ENCODE peak calls at places on chromosomes 3 and 15, in nine cellular contexts. E, C, Y, R, J, V, X, M and G are unnamed samples.

GRCh38 chr15:59522988-59523461 is 85.0 kb downstream of the FAM81A start:
- DNase-seq in E (no peak), R (no peak), C (no peak), V (no peak), J (no peak), Y (no peak), M (no peak), X (no peak), G (no peak)

GRCh38 chr3:128254967-128255366 is 101.7 kb downstream of the EEFSEC start:
- DNase-seq in Y (no peak), C (no peak), R (no peak), J (no peak), X (no peak), M (no peak), V (no peak), E (no peak), G (no peak)

GRCh38 chr15:89743594-89743993 is 7.5 kb downstream of the MESP1 start:
- DNase-seq in C (no peak), X (no peak), J (no peak), Y (no peak), R (no peak), V (no peak), E (no peak), M (no peak), G (no peak)

GRCh38 chr3:42161050-42161935 is 70.1 kb downstream of the TRAK1 start:
- DNase-seq in J (peak), E (no peak), V (no peak), Y (no peak), X (no peak), C (peak), M (no peak), R (no peak), G (no peak)

GRCh38 chr3:88542916-88543315 is 393.2 kb downstream of the C3orf38 start:
- DNase-seq in Y (no peak), M (no peak), C (no peak), V (no peak), E (no peak), X (no peak), J (no peak), R (no peak), G (no peak)

GRCh38 chr3:188298585-188298984 is 144.6 kb downstream of the LPP start:
- DNase-seq in R (no peak), Y (no peak), V (no peak), E (no peak), X (no peak), J (no peak), C (no peak), M (no peak), G (peak)

GRCh38 chr3:99648091-99648490 is 9.7 kb downstream of the COL8A1 start:
- DNase-seq in Y (peak), J (peak), V (no peak), E (no peak), C (peak), X (no peak), M (no peak), R (peak), G (no peak)

GRCh38 chr3:61250784-61251173 is 473 bp downstream of the FHIT start:
- DNase-seq in R (peak), X (no peak), M (peak), V (peak), E (peak), J (no peak), Y (peak), C (peak), G (peak)

GRCh38 chr15:49145651-49146609 is 9.5 kb downstream of the COPS2 start:
- DNase-seq in C (peak), E (no peak), V (peak), Y (peak), X (no peak), M (no peak), J (peak), R (peak), G (peak)

GRCh38 chr3:170713648-170714047 is 127.8 kb upstream of the SLC7A14 start:
- DNase-seq in R (no peak), E (no peak), C (no peak), V (no peak), Y (no peak), M (no peak), J (no peak), X (no peak), G (no peak)

GRCh38 chr3:47475029-47475569 is 642 bp downstream of the SCAP start:
- DNase-seq in Y (peak), E (no peak), M (no peak), R (no peak), V (no peak), J (peak), C (peak), X (no peak), G (no peak)

GRCh38 chr3:133941390-133941789 is 45.7 kb upstream of the RAB6B start:
- DNase-seq in V (no peak), E (no peak), Y (peak), C (peak), X (peak), M (no peak), R (no peak), J (peak), G (peak)

GRCh38 chr15:52778457-52778856 is 11.7 kb downstream of the ONECUT1 start:
- DNase-seq in J (no peak), V (no peak), R (no peak), E (no peak), C (no peak), Y (no peak), M (no peak), X (no peak), G (no peak)

GRCh38 chr3:74009961-74010859 is 385.5 kb upstream of the PDZRN3 start:
- DNase-seq in C (no peak), J (no peak), M (no peak), E (no peak), V (no peak), X (no peak), R (no peak), Y (no peak), G (no peak)

GRCh38 chr3:171260899-171261298 is 199.3 kb downstream of the TNIK start:
- DNase-seq in E (no peak), R (no peak), C (no peak), V (peak), X (no peak), J (no peak), Y (no peak), M (no peak), G (peak)

GRCh38 chr3:139355502-139355901 is 11.7 kb downstream of the MRPS22 start:
- DNase-seq in J (peak), V (no peak), X (no peak), Y (peak), E (no peak), M (no peak), C (peak), R (no peak), G (no peak)

GRCh38 chr3:49916686-49917085 is 12.9 kb downstream of the MON1A start:
- DNase-seq in V (no peak), J (peak), E (no peak), R (no peak), X (no peak), M (no peak), C (peak), Y (peak), G (no peak)

GRCh38 chr3:138078901-138079344 is 36.5 kb downstream of the DZIP1L start:
- DNase-seq in V (peak), J (peak), X (no peak), M (no peak), C (peak), R (peak), Y (peak), E (no peak), G (no peak)

GRCh38 chr15:80210612-80211554 is 41.1 kb downstream of the CTXND1 start:
- DNase-seq in X (no peak), Y (no peak), J (no peak), R (no peak), C (no peak), V (no peak), E (peak), M (no peak), G (no peak)

GRCh38 chr3:69749461-69749860 is 10.2 kb downstream of the MITF start:
- DNase-seq in E (no peak), Y (no peak), V (no peak), M (no peak), J (no peak), X (no peak), C (no peak), R (no peak), G (no peak)

GRCh38 chr3:36911990-36912804 is 32.7 kb downstream of the TRANK1 start:
- DNase-seq in M (no peak), R (peak), V (no peak), E (peak), C (peak), J (peak), Y (peak), X (no peak), G (peak)

GRCh38 chr15:70100495-70101331 is 3.0 kb upstream of the TLE3 start:
- DNase-seq in E (no peak), V (peak), R (peak), M (peak), X (peak), Y (peak), J (no peak), C (peak), G (peak)

GRCh38 chr3:168094580-168094876 is 1.2 kb downstream of the GOLIM4 start:
- DNase-seq in X (peak), Y (no peak), C (no peak), E (no peak), J (peak), V (no peak), M (no peak), R (no peak), G (no peak)

GRCh38 chr3:188700497-188700896 is 471.3 kb upstream of the TPRG1 start:
- DNase-seq in C (no peak), X (no peak), R (no peak), E (no peak), Y (no peak), V (no peak), J (no peak), M (no peak), G (no peak)

GRCh38 chr3:196636369-196637349 is 2.8 kb upstream of the NRROS start:
- DNase-seq in V (no peak), E (no peak), X (no peak), J (peak), R (no peak), Y (no peak), M (no peak), C (no peak), G (no peak)

GRCh38 chr3:39158138-39158715 is 4.8 kb upstream of the CSRNP1 start:
- DNase-seq in V (no peak), Y (no peak), R (no peak), X (no peak), C (no peak), M (no peak), J (no peak), E (no peak), G (no peak)

GRCh38 chr3:60079076-60079475 is 1029.3 kb upstream of the CFAP20DC start:
- DNase-seq in Y (no peak), M (no peak), J (no peak), R (no peak), C (no peak), X (no peak), E (no peak), V (no peak), G (no peak)

GRCh38 chr15:21267686-21268395 is 172.5 kb downstream of the POTEB3 start:
- DNase-seq in E (no peak), R (peak), X (no peak), V (no peak), J (no peak), M (no peak), C (no peak), Y (no peak), G (no peak)

GRCh38 chr3:159814161-159814560 is 174.5 kb upstream of the IL12A start:
- DNase-seq in X (no peak), Y (peak), C (no peak), R (peak), M (no peak), V (no peak), J (no peak), E (no peak), G (peak)

GRCh38 chr3:126661532-126661931 is 6.6 kb upstream of the TXNRD3 start:
- DNase-seq in Y (no peak), J (no peak), R (no peak), V (no peak), E (no peak), C (no peak), M (no peak), X (no peak), G (no peak)

GRCh38 chr15:98946301-98947255 is 61.0 kb downstream of the PGPEP1L start:
- DNase-seq in V (no peak), M (no peak), J (peak), X (no peak), C (peak), E (no peak), R (no peak), Y (no peak), G (no peak)

GRCh38 chr15:38557855-38558713 is 6.5 kb downstream of the RASGRP1 start:
- DNase-seq in V (no peak), C (no peak), E (no peak), M (no peak), J (no peak), Y (no peak), X (no peak), R (no peak), G (no peak)

GRCh38 chr3:18872466-18872865 is 275.8 kb upstream of the KCNH8 start:
- DNase-seq in X (no peak), J (no peak), C (no peak), R (no peak), Y (no peak), V (no peak), E (no peak), M (no peak), G (no peak)
- TF ChIP-seq CTCF in X (no peak), J (no peak), C (no peak), R (no peak), Y (no peak), V (no peak), E (peak), M (no peak), G (no peak)

DNA sequence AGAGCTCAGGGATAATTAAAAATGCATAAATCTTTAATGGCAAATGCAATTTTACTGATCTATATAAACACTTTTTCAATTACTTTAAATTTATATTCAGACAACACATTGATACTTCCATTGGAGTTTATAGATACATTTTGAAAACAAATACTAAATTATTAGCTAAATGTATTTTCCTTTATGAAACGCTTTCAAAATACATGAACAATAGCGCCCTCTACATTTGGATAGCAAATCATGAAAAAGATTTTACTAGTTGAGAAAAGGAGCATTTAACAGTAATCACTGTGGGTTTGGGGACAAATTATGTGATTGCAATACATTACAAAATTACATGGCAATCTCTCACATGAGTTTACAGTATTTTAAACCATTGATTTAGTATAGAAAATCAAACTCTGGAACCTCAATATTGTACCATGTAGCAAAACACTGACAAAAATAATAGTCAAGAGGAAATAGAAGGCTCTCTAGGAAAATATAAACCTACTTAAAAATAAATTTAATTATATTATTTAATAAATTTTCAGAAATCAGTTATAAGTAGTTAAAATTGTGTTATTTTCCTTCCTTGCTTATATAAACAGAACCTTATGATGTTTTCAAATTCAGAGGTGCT is 207.9 kb downstream of the ZIC1 start:
- DNase-seq in J (peak), C (peak), M (no peak), R (peak), X (no peak), E (no peak), V (peak), Y (peak), G (no peak)
- TF ChIP-seq CTCF in J (peak), C (peak), M (no peak), R (peak), X (no peak), E (peak), V (peak), Y (peak), G (peak)

DNA sequence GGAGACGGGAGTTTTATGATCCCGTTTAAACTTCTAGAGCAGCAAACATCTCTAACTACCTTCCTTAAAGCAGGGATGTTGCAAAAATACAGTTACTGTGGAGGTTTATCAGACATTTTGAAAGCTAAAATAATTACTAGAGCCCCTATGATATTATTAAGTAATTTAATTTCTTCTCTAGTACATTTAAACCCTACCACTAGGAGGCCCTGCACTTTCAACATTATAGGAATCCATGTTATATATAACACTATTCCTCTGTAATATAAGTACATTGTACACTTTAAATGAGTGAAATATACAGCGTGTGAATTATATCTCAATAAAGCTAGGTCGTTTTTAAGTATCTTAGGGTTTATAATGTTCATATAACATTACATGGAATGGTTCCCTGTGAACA is 11.5 kb downstream of the SETMAR start:
- DNase-seq in C (no peak), Y (no peak), X (no peak), M (no peak), E (no peak), V (no peak), J (no peak), R (peak), G (no peak)
- TF ChIP-seq CTCF in C (peak), Y (peak), X (no peak), M (peak), E (no peak), V (no peak), J (peak), R (peak), G (no peak)

GRCh38 chr15:22902578-22902977 is 64.1 kb downstream of the NIPA2 start:
- DNase-seq in R (no peak), Y (no peak), J (no peak), C (no peak), X (no peak), V (no peak), M (no peak), E (no peak), G (no peak)
- TF ChIP-seq CTCF in R (no peak), Y (no peak), J (no peak), C (no peak), X (no peak), V (no peak), M (no peak), E (no peak), G (no peak)

GRCh38 chr3:10935028-10935427 is 57.5 kb upstream of the SLC6A1 start:
- DNase-seq in C (no peak), M (peak), E (no peak), R (no peak), Y (no peak), X (no peak), V (no peak), J (no peak), G (no peak)
- TF ChIP-seq CTCF in C (no peak), M (no peak), E (no peak), R (no peak), Y (no peak), X (no peak), V (no peak), J (no peak), G (no peak)

GRCh38 chr15:68262514-68263356 is 14.8 kb upstream of the FEM1B start:
- DNase-seq in X (no peak), V (no peak), M (no peak), Y (no peak), R (no peak), J (no peak), C (no peak), E (no peak), G (no peak)
- TF ChIP-seq CTCF in X (no peak), V (no peak), M (no peak), Y (no peak), R (no peak), J (no peak), C (no peak), E (no peak), G (no peak)

DNA sequence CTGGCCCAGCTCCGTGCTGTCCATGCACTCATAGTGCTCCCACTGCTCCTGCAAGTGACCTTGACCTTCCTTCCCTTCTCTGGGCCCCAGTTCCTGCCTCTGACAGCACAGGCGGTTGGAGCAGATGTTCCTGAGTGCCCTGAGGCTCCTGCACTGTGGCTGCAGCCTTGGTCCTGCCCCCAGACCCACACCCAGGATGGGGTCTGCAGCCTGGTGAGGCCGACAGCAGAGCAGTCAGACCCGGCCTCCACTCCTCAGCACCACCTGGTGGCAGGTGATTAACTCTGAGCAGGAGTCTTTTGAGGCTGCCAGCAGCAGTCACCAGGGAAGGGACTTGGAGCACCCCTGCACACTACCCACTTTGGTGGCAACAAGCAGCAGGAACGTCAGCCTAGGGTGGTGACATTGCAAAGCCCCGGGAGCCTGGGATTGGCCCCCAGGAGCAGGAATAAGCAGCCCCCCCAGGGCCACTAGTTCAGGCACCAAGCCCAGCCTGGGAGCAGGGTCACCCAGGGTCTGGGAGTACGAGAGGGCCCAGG is 64.6 kb downstream of the CYP11A1 start:
- DNase-seq in R (peak), M (no peak), J (no peak), C (no peak), Y (peak), E (no peak), X (peak), V (no peak), G (peak)
- TF ChIP-seq CTCF in R (peak), M (peak), J (peak), C (peak), Y (peak), E (peak), X (peak), V (peak), G (peak)